ENCODE peak calls at places on chromosome 13, in five cellular contexts. L is uterus, X is esophagus squamous epithelium, Z is stomach, J is ovary. O is an unnamed sample. For H3K27me3, the result is how much of the 10 kb centered on the place peaks cover.

GRCh38 chr13:37326319-37326718 is 220.9 kb upstream of the CSNK1A1L start:
- DNase-seq in L (no peak), X (no peak), Z (no peak), J (no peak), O (no peak)

GRCh38 chr13:83184819-83185218 is 697.5 kb downstream of the SLITRK1 start:
- DNase-seq in L (no peak), X (no peak), Z (no peak), J (no peak), O (no peak)

GRCh38 chr13:48201044-48201443 is 32.0 kb upstream of the ITM2B start:
- DNase-seq in L (no peak), X (no peak), Z (peak), J (no peak), O (no peak)

GRCh38 chr13:85806553-85807175 is 7.4 kb upstream of the SLITRK6 start:
- DNase-seq in L (no peak), X (no peak), Z (no peak), J (no peak), O (no peak)

GRCh38 chr13:51729853-51730553 is 74.0 kb downstream of the DHRS12 start:
- DNase-seq in L (peak), X (no peak), Z (no peak), J (peak), O (peak)

GRCh38 chr13:76148374-76148773 is 512.2 kb downstream of the LMO7 start:
- DNase-seq in L (no peak), X (no peak), Z (no peak), J (no peak), O (no peak)

GRCh38 chr13:46578590-46578975 is 25.6 kb downstream of the LRCH1 start:
- DNase-seq in L (no peak), X (no peak), Z (no peak), J (no peak), O (no peak)

GRCh38 chr13:110319774-110320509 is 12.9 kb downstream of the COL4A2 start:
- DNase-seq in L (no peak), X (no peak), Z (no peak), J (no peak), O (no peak)

GRCh38 chr13:111948811-111949210 is 118.1 kb upstream of the SOX1 start:
- DNase-seq in L (no peak), X (no peak), Z (peak), J (no peak), O (peak)

GRCh38 chr13:50552424-50552966 is 291.0 kb downstream of the DLEU7 start:
- DNase-seq in L (no peak), X (no peak), Z (no peak), J (no peak), O (no peak)

GRCh38 chr13:75375329-75375728 is 106.6 kb downstream of the TBC1D4 start:
- DNase-seq in L (no peak), X (no peak), Z (no peak), J (no peak), O (no peak)

GRCh38 chr13:93745884-93746283 is 519.3 kb downstream of the GPC6 start:
- DNase-seq in L (no peak), X (no peak), Z (no peak), J (no peak), O (no peak)

GRCh38 chr13:49348748-49349147 is 95.1 kb downstream of the CAB39L start:
- DNase-seq in L (no peak), X (no peak), Z (no peak), J (no peak), O (no peak)

GRCh38 chr13:31038834-31039552 is 106.5 kb downstream of the TEX26 start:
- DNase-seq in L (no peak), X (no peak), Z (no peak), J (no peak), O (no peak)

GRCh38 chr13:45681101-45681500 is 21.0 kb upstream of the CBY2 start:
- DNase-seq in L (no peak), X (no peak), Z (no peak), J (no peak), O (no peak)

GRCh38 chr13:34750078-34750703 is 191.9 kb upstream of the NBEA start:
- DNase-seq in L (peak), X (no peak), Z (no peak), J (peak), O (no peak)

GRCh38 chr13:96080676-96081075 is 9.2 kb upstream of the HS6ST3 start:
- DNase-seq in L (no peak), X (no peak), Z (no peak), J (no peak), O (no peak)

GRCh38 chr13:98731925-98732324 is 20.5 kb downstream of the SLC15A1 start:
- DNase-seq in L (no peak), X (no peak), Z (no peak), J (no peak), O (no peak)

GRCh38 chr13:32736648-32737047 is 150.4 kb downstream of the PDS5B start:
- DNase-seq in L (no peak), X (no peak), Z (no peak), J (no peak), O (no peak)
- H3K27me3 ChIP-seq in L (under half), X (under half), Z (under half), J (under half), O (under half)

GRCh38 chr13:24680258-24680920 is at the start of gene ATP12A:
- DNase-seq in L (no peak), X (no peak), Z (peak), J (no peak), O (peak)
- TF ChIP-seq CTCF in L (no peak), X (no peak), Z (no peak), J (no peak), O (no peak)

GRCh38 chr13:41193919-41194824 is at the start of gene KBTBD7:
- DNase-seq in L (peak), X (peak), Z (peak), J (peak), O (peak)
- TF ChIP-seq POLR2A in L (peak), X (peak), Z (no peak), J (peak), O (no peak)

GRCh38 chr13:39148513-39148961 is 110.3 kb downstream of the NHLRC3 start:
- DNase-seq in L (no peak), X (no peak), Z (no peak), J (no peak), O (no peak)

GRCh38 chr13:39149896-39150295 is 111.6 kb downstream of the NHLRC3 start:
- DNase-seq in L (no peak), X (no peak), Z (no peak), J (no peak), O (no peak)

GRCh38 chr13:39144391-39144790 is 106.1 kb downstream of the NHLRC3 start:
- DNase-seq in L (no peak), X (no peak), Z (no peak), J (no peak), O (no peak)

GRCh38 chr13:39144941-39145533 is 106.8 kb downstream of the NHLRC3 start:
- DNase-seq in L (peak), X (no peak), Z (peak), J (peak), O (peak)
- H3K27me3 ChIP-seq in L (under half), X (under half), Z (under half), J (under half), O (under half)

GRCh38 chr13:105202384-105202783 is 1333.1 kb downstream of the EFNB2 start:
- DNase-seq in L (no peak), X (no peak), Z (no peak), J (no peak), O (no peak)
- TF ChIP-seq CTCF in L (no peak), X (no peak), Z (peak), J (no peak), O (peak)

O was measured in suprapubic skin.